ENCODE peak calls at places on chromosomes 7 and 10, in eight cellular contexts. U, M, H, J, K, R, O and N are unnamed samples.

GRCh38 chr10:59536576-59537014 is 173.1 kb downstream of the SLC16A9 start:
- DNase-seq in K (no peak), U (no peak), O (peak; percentile 10), R (no peak), M (no peak), J (no peak), H (no peak), N (no peak)

GRCh38 chr7:137846588-137847417 is at the start of gene DGKI:
- DNase-seq in J (peak; percentile 38), K (peak; percentile 51), H (no peak), U (no peak), M (no peak), O (no peak), R (no peak), N (no peak)

GRCh38 chr10:46560381-46560780 is 3.9 kb upstream of the GPRIN2 start:
- DNase-seq in O (no peak), U (no peak), J (no peak), M (peak; percentile 24), H (peak; percentile 40), R (no peak), K (no peak), N (no peak)

GRCh38 chr10:60914676-60915075 is 29.3 kb downstream of the RHOBTB1 start:
- DNase-seq in O (peak; percentile 85), M (no peak), H (no peak), U (no peak), K (no peak), R (no peak), J (no peak), N (no peak)

GRCh38 chr10:5508161-5508604 is 8.8 kb upstream of the CALML5 start:
- DNase-seq in H (no peak), J (no peak), R (no peak), K (no peak), M (no peak), U (no peak), O (no peak), N (no peak)

GRCh38 chr10:6204341-6205191 is 1.8 kb downstream of the PFKFB3 start:
- DNase-seq in H (peak; percentile 45), R (no peak), U (no peak), K (peak; percentile 41), M (peak; percentile 73), J (no peak), O (peak; percentile 61), N (no peak)

GRCh38 chr7:106947244-106947728 is 82.2 kb downstream of the PIK3CG start:
- DNase-seq in R (no peak), U (no peak), J (peak; percentile 37), O (peak; percentile 27), K (peak; percentile 79), H (peak; percentile 49), M (peak; percentile 36), N (peak; percentile 16)

GRCh38 chr10:114183563-114183962 is 4.4 kb downstream of the TDRD1 start:
- DNase-seq in K (no peak), J (no peak), U (no peak), O (no peak), R (no peak), M (no peak), H (no peak), N (no peak)

GRCh38 chr7:122676466-122676865 is 22.5 kb downstream of the RNF133 start:
- DNase-seq in R (no peak), O (no peak), H (no peak), K (no peak), U (no peak), J (no peak), M (no peak), N (no peak)

GRCh38 chr10:23158370-23158769 is 33.7 kb upstream of the PTF1A start:
- DNase-seq in H (peak; percentile 44), K (peak; percentile 51), R (no peak), J (peak; percentile 53), M (peak; percentile 49), U (peak; percentile 14), O (no peak), N (peak; percentile 4)

GRCh38 chr10:76558996-76559888 is 1078.4 kb downstream of the KCNMA1 start:
- DNase-seq in H (no peak), R (no peak), J (no peak), O (no peak), K (no peak), M (no peak), U (no peak), N (no peak)

GRCh38 chr10:78972947-78973900 is 95.5 kb upstream of the ZMIZ1 start:
- DNase-seq in U (peak; percentile 22), O (peak; percentile 80), H (peak; percentile 86), K (peak; percentile 87), M (peak; percentile 69), R (peak; percentile 54), J (peak; percentile 95), N (peak; percentile 44)

GRCh38 chr10:113021268-113022028 is 71.4 kb downstream of the TCF7L2 start:
- DNase-seq in R (no peak), M (peak; percentile 74), O (no peak), J (no peak), U (no peak), K (no peak), H (no peak), N (no peak)

GRCh38 chr7:29484280-29484679 is 79.4 kb upstream of the PRR15 start:
- DNase-seq in J (no peak), U (no peak), M (no peak), R (no peak), K (no peak), H (no peak), O (no peak), N (no peak)

GRCh38 chr7:69246758-69247157 is 351.5 kb upstream of the AUTS2 start:
- DNase-seq in J (no peak), M (no peak), U (no peak), K (no peak), R (no peak), H (no peak), O (no peak), N (no peak)

GRCh38 chr10:116974442-116975005 is 30.5 kb downstream of the SHTN1 start:
- DNase-seq in M (no peak), K (no peak), H (no peak), R (no peak), J (no peak), O (peak; percentile 58), U (no peak), N (no peak)

GRCh38 chr10:7988985-7989384 is 65.5 kb upstream of the GATA3 start:
- DNase-seq in J (no peak), O (no peak), H (no peak), M (no peak), R (no peak), K (no peak), U (no peak), N (no peak)